ENCODE peak calls at places on chromosomes 11 and 22, in four cellular contexts. B, Y, O and K are unnamed samples.

GRCh38 chr11:62336949-62337681 is at the start of gene ASRGL1:
- DNase-seq in Y (peak), B (no peak), O (peak), K (peak)

GRCh38 chr22:45529966-45530575 is 27.4 kb downstream of the FBLN1 start:
- DNase-seq in B (no peak), O (no peak), Y (no peak), K (no peak)

GRCh38 chr11:128227466-128227865 is 359.9 kb downstream of the ETS1 start:
- DNase-seq in B (no peak), O (no peak), Y (no peak), K (no peak)

GRCh38 chr22:31284241-31284745 is 8.0 kb downstream of the PIK3IP1 start:
- DNase-seq in O (no peak), Y (no peak), B (no peak), K (no peak)

GRCh38 chr11:129215506-129216245 is 23.6 kb upstream of the ARHGAP32 start:
- DNase-seq in O (no peak), Y (no peak), B (no peak), K (peak)

GRCh38 chr11:13376838-13377237 is 86.2 kb downstream of the BTBD10 start:
- DNase-seq in O (no peak), B (no peak), Y (no peak), K (no peak)

GRCh38 chr11:88384004-88384677 is 46.6 kb upstream of the CTSC start:
- DNase-seq in O (no peak), Y (peak), B (no peak), K (no peak)

GRCh38 chr22:23693979-23694680 is 3.3 kb downstream of the RGL4 start:
- DNase-seq in B (no peak), O (no peak), Y (no peak), K (no peak)

GRCh38 chr11:12827929-12828812 is 153.9 kb downstream of the TEAD1 start:
- DNase-seq in O (no peak), B (peak), Y (peak), K (peak)

GRCh38 chr22:38740116-38740723 is 15.6 kb downstream of the SUN2 start:
- DNase-seq in Y (no peak), B (no peak), O (no peak), K (no peak)

GRCh38 chr11:121563900-121564822 is 111.4 kb upstream of the SORL1-AS1 start:
- DNase-seq in Y (no peak), O (no peak), B (no peak), K (no peak)

GRCh38 chr11:48109046-48109666 is 107.5 kb upstream of the OR4B1 start:
- DNase-seq in B (no peak), Y (peak), O (no peak), K (no peak)